ENCODE peak calls at places on chromosomes 3 and 15, in nine cellular contexts. W is CD4-positive, CD25-positive, alpha-beta regulatory T cell; Q is activated CD4-positive, CD25-positive, alpha-beta regulatory T cell; F is GM13976; N is activated CD4-positive, alpha-beta T cell treated with anti-CD3 and anti-CD28 coated beads for 1 hour; U is activated gamma-delta T cell treated with Interleukin-2 at 50 U/mL for 16 hours; H is stimulated activated CD8-positive, alpha-beta memory T cell treated with anti-CD3 and anti-CD28 coated beads, Interleukin-4, amount 100 ng/mL, for 1 hour; A is NCI-H526 treated with DMSO at 0.1 percent for 48 hours; S is memory B cell. P is an unnamed sample.

GRCh38 chr3:57292159-57292894 is at the start of gene ASB14:
- DNase-seq in H (no peak), W (no peak), F (no peak), A (no peak), S (no peak), U (no peak), N (no peak), Q (no peak), P (no peak)

GRCh38 chr3:55013145-55013544 is 85.3 kb upstream of the LRTM1 start:
- DNase-seq in S (no peak), N (no peak), F (no peak), H (no peak), A (no peak), Q (no peak), W (no peak), U (no peak), P (no peak)

GRCh38 chr3:69364354-69364753 is 21.5 kb downstream of the FRMD4B start:
- DNase-seq in A (no peak), W (no peak), H (no peak), N (no peak), U (no peak), F (no peak), Q (no peak), S (no peak), P (no peak)

GRCh38 chr15:81299630-81300273 is 24.2 kb downstream of the STARD5 start:
- DNase-seq in S (no peak), U (no peak), A (no peak), H (no peak), W (no peak), Q (no peak), N (no peak), F (no peak), P (no peak)

GRCh38 chr3:169548194-169548593 is 115.3 kb downstream of the MECOM start:
- DNase-seq in U (no peak), Q (no peak), N (no peak), S (no peak), F (no peak), W (no peak), H (no peak), A (no peak), P (no peak)

GRCh38 chr15:38818156-38818745 is 253.6 kb upstream of the RASGRP1 start:
- DNase-seq in F (no peak), W (no peak), N (no peak), U (no peak), S (no peak), Q (no peak), A (no peak), H (no peak), P (no peak)

GRCh38 chr3:106018111-106018510 is 149.3 kb upstream of the CBLB start:
- DNase-seq in Q (no peak), A (no peak), F (no peak), U (no peak), S (no peak), H (no peak), N (no peak), W (no peak), P (no peak)

GRCh38 chr3:121855555-121855954 is 20.5 kb downstream of the EAF2 start:
- DNase-seq in F (no peak), A (peak), Q (no peak), S (no peak), H (no peak), U (no peak), W (peak), N (no peak), P (no peak)

GRCh38 chr3:47113669-47114365 is 50.1 kb downstream of the SETD2 start:
- DNase-seq in A (no peak), F (no peak), N (no peak), Q (no peak), S (peak), U (no peak), W (no peak), H (no peak), P (no peak)

GRCh38 chr3:36060950-36061349 is 319.4 kb upstream of the STAC start:
- DNase-seq in S (no peak), Q (no peak), N (no peak), W (no peak), A (no peak), H (no peak), F (no peak), U (no peak), P (no peak)

GRCh38 chr3:8663177-8664061 is 18.8 kb upstream of the SSUH2 start:
- DNase-seq in A (peak), S (peak), U (no peak), N (no peak), Q (no peak), F (peak), H (no peak), W (peak), P (no peak)

GRCh38 chr15:81258455-81258854 is 61.8 kb downstream of the IL16 start:
- DNase-seq in S (no peak), Q (no peak), A (no peak), N (no peak), U (no peak), F (no peak), H (no peak), W (no peak), P (no peak)

GRCh38 chr15:51516291-51516690 is 106.3 kb downstream of the DMXL2 start:
- DNase-seq in S (no peak), Q (no peak), U (no peak), F (no peak), W (no peak), N (no peak), A (no peak), H (no peak), P (no peak)

GRCh38 chr3:147915057-147915456 is 505.9 kb downstream of the ZIC1 start:
- DNase-seq in A (no peak), W (no peak), U (no peak), H (no peak), N (no peak), Q (no peak), F (no peak), S (no peak), P (no peak)

GRCh38 chr15:77455696-77456293 is 35.1 kb downstream of the HMG20A start:
- DNase-seq in U (no peak), F (no peak), A (no peak), Q (no peak), H (no peak), N (no peak), S (no peak), W (no peak), P (no peak)

GRCh38 chr15:72796515-72797337 is 13.2 kb upstream of the ADPGK start:
- DNase-seq in A (peak), Q (no peak), H (no peak), F (peak), U (peak), W (no peak), N (peak), S (peak), P (no peak)

GRCh38 chr3:10408680-10409079 is 87.8 kb upstream of the SEC13 start:
- DNase-seq in W (no peak), A (no peak), S (no peak), Q (no peak), F (no peak), H (no peak), N (no peak), U (no peak), P (no peak)

GRCh38 chr3:55007971-55008370 is 80.1 kb upstream of the LRTM1 start:
- DNase-seq in F (no peak), W (no peak), S (no peak), H (no peak), A (no peak), N (no peak), U (no peak), Q (no peak), P (no peak)

GRCh38 chr3:120402257-120402656 is 48.5 kb downstream of the FSTL1 start:
- DNase-seq in N (no peak), S (no peak), W (no peak), A (no peak), F (no peak), H (no peak), U (no peak), Q (no peak), P (no peak)

GRCh38 chr15:63699391-63699790 is 102.2 kb downstream of the FBXL22 start:
- DNase-seq in A (no peak), N (no peak), Q (no peak), S (no peak), F (no peak), U (no peak), W (no peak), H (no peak), P (no peak)

GRCh38 chr3:111952866-111953450 is 25.9 kb upstream of the ABHD10 start:
- DNase-seq in W (no peak), U (no peak), F (no peak), Q (no peak), H (no peak), S (no peak), N (no peak), A (no peak), P (no peak)

GRCh38 chr3:129218742-129219141 is 30.7 kb upstream of the COPG1 start:
- DNase-seq in N (no peak), Q (no peak), F (no peak), U (no peak), H (no peak), A (no peak), W (no peak), S (no peak), P (no peak)

GRCh38 chr3:48086736-48087470 is 70.7 kb upstream of the MAP4 start:
- DNase-seq in A (no peak), Q (no peak), W (no peak), U (no peak), N (no peak), H (no peak), S (no peak), F (no peak), P (no peak)

GRCh38 chr3:124935264-124935663 is 713 bp upstream of the MUC13 start:
- DNase-seq in A (no peak), N (no peak), Q (no peak), U (no peak), S (no peak), W (no peak), H (no peak), F (no peak), P (no peak)

P was measured in GDM1.